ENCODE peak calls at places on chromosomes 7 and 10, in four cellular contexts. V, Z, Y and K are unnamed samples.

GRCh38 chr10:5461914-5462840 is 37.2 kb downstream of the CALML5 start:
- DNase-seq in V (no peak), Z (peak; percentile 48), Y (no peak), K (no peak)

GRCh38 chr10:31490858-31491504 is 172.0 kb downstream of the ZEB1 start:
- DNase-seq in Y (no peak), Z (peak; percentile 53), V (peak; percentile 75), K (peak; percentile 36)

GRCh38 chr10:106973301-106973700 is 191.2 kb downstream of the SORCS1 start:
- DNase-seq in Y (no peak), Z (no peak), V (no peak), K (no peak)

GRCh38 chr10:81018898-81019890 is 481.5 kb downstream of the SH2D4B start:
- DNase-seq in Y (no peak), Z (peak; percentile 32), V (peak; percentile 54), K (peak; percentile 78)

GRCh38 chr10:61404771-61405170 is 48.4 kb downstream of the TMEM26 start:
- DNase-seq in V (peak; percentile 69), Y (no peak), Z (no peak), K (no peak)

GRCh38 chr10:50508315-50509051 is 115.3 kb downstream of the SGMS1 start:
- DNase-seq in Z (no peak), Y (no peak), V (no peak), K (no peak)

GRCh38 chr10:46560381-46560780 is 3.9 kb upstream of the GPRIN2 start:
- DNase-seq in V (no peak), Y (no peak), Z (no peak), K (no peak)

GRCh38 chr10:60532691-60533468 is 143.2 kb upstream of the ANK3 start:
- DNase-seq in Y (no peak), Z (no peak), V (no peak), K (no peak)

GRCh38 chr7:139889186-139889871 is 60.3 kb downstream of the TBXAS1 start:
- DNase-seq in Z (no peak), V (no peak), Y (no peak), K (no peak)

GRCh38 chr7:100120518-100121085 is 1.2 kb downstream of the CNPY4 start:
- DNase-seq in Z (no peak), V (no peak), Y (no peak), K (no peak)

GRCh38 chr7:1175967-1176851 is 16.2 kb upstream of the ZFAND2A start:
- DNase-seq in V (peak; percentile 69), Z (peak; percentile 82), Y (peak; percentile 58), K (peak; percentile 90)

GRCh38 chr7:1360521-1360971 is 98.7 kb downstream of the MICALL2 start:
- DNase-seq in Z (no peak), V (no peak), Y (no peak), K (no peak)

GRCh38 chr10:103859161-103860141 is 4.1 kb upstream of the SH3PXD2A start:
- DNase-seq in Z (peak; percentile 59), Y (peak; percentile 20), V (peak; percentile 81), K (peak; percentile 45)